ENCODE peak calls at places on chromosomes 12 and 14, in four cellular contexts. V is psoas muscle, K is body of pancreas, W is aorta. J is an unnamed sample.

GRCh38 chr14:27366596-27366995 is 768.8 kb upstream of the NOVA1 start:
- DNase-seq in K (no peak), V (no peak), W (no peak), J (no peak)

GRCh38 chr12:51430196-51430895 is 5.7 kb downstream of the SLC4A8 start:
- DNase-seq in K (peak; percentile 40), W (no peak), V (no peak), J (no peak)

GRCh38 chr12:132548430-132549058 is 58.6 kb downstream of the FBRSL1 start:
- DNase-seq in K (no peak), W (no peak), V (no peak), J (no peak)

GRCh38 chr14:83164016-83164415 is 1630.4 kb upstream of the SEL1L start:
- DNase-seq in W (no peak), V (no peak), K (no peak), J (no peak)

GRCh38 chr14:76769636-76770292 is 8.5 kb downstream of the VASH1 start:
- DNase-seq in K (no peak), V (no peak), W (peak; percentile 40), J (no peak)

GRCh38 chr12:4566474-4566873 is 4.5 kb downstream of the DYRK4 start:
- DNase-seq in K (no peak), W (no peak), V (no peak), J (no peak)

GRCh38 chr12:59086124-59086523 is 165.8 kb upstream of the LRIG3 start:
- DNase-seq in W (no peak), V (no peak), K (no peak), J (no peak)

GRCh38 chr14:94421316-94421715 is 31.3 kb downstream of the SERPINA11 start:
- DNase-seq in V (no peak), W (no peak), K (no peak), J (no peak)

GRCh38 chr12:21526053-21526452 is at the start of gene SPX:
- DNase-seq in V (no peak), K (no peak), W (no peak), J (no peak)

GRCh38 chr12:58920102-58920955 is at the start of gene LRIG3:
- DNase-seq in W (peak; percentile 92), K (peak; percentile 94), V (peak; percentile 91), J (peak; percentile 92)

GRCh38 chr12:1576410-1577240 is 17.8 kb downstream of the FBXL14 start:
- DNase-seq in V (no peak), W (peak; percentile 61), K (peak; percentile 45), J (peak; percentile 29)

GRCh38 chr14:64628940-64629403 is 75.3 kb upstream of the PLEKHG3 start:
- DNase-seq in W (no peak), K (no peak), V (no peak), J (no peak)

GRCh38 chr14:101876539-101876938 is 87.8 kb upstream of the DYNC1H1 start:
- DNase-seq in W (peak; percentile 88), V (peak; percentile 62), K (peak; percentile 54), J (no peak)

GRCh38 chr14:96281486-96281885 is 25.5 kb downstream of the BDKRB1 start:
- DNase-seq in W (no peak), V (no peak), K (no peak), J (no peak)

GRCh38 chr14:34211732-34212131 is 250.3 kb downstream of the SPTSSA start:
- DNase-seq in V (no peak), W (no peak), K (no peak), J (no peak)

DNA sequence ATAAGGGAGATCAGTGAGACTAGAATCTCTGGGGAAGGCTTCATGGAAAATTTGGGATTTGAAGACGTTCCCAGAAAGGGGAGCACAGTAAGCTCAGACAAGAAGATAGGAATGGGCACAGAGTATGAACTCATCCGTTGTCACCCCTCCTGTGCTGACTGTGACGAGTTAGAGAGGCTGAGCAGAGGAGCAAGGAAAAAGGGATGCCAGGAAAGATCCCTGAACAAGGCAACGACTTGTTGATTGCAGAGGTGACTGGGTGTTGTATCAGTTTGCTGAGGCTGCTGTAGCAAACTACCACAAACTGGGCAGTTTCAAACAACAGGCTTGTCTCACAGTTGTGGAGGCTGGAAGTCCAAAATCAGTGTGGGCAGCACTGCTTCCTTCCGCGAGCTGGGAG is 5.9 kb upstream of the GPD1 start:
- DNase-seq in V (no peak), W (no peak), K (no peak), J (no peak)
- H3K36me3 ChIP-seq in V (peaks cover 78% of the 10 kb centered on the region), W (peaks cover 7% of the 10 kb centered on the region), K (peaks cover 58% of the 10 kb centered on the region), J (peaks cover 77% of the 10 kb centered on the region)

GRCh38 chr12:47407730-47408129 is 298.1 kb downstream of the RPAP3 start:
- DNase-seq in W (no peak), V (no peak), K (no peak), J (no peak)
- H3K27ac ChIP-seq in W (peak overlapping the region; percentile 9), V (no peak overlapping the region), K (no peak overlapping the region), J (no peak overlapping the region)

DNA sequence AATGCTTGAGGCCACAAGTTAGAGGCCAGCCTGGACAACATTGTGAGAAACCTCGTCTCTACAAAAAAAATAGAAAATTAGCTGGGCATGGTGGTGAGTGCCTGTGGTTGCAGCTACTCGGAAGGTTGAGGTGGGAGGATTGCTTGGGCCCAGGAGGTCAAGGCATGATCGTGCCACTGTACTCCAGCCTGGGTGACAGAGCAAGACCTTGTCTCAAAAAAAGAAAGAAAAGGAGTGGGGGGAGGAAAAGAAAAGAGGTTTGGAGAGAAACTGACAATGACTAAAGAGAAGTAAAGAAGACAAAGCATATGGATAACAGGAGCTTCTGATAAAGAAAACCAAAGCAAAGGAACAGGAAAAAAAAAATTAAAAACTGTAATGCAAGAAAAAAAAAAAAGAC is 37.4 kb upstream of the SELPLG start:
- DNase-seq in K (no peak), V (no peak), W (no peak), J (no peak)
- H3K36me3 ChIP-seq in K (no peaks in the 10 kb centered on the region), V (peaks cover 34% of the 10 kb centered on the region), W (peaks cover 4% of the 10 kb centered on the region), J (peaks cover 16% of the 10 kb centered on the region)

GRCh38 chr12:93740721-93741120 is 63.5 kb downstream of the CRADD start:
- DNase-seq in W (no peak), V (no peak), K (no peak), J (no peak)
- H3K27ac ChIP-seq in W (no peak overlapping the region), V (peak overlapping the region; percentile 75), K (peak overlapping the region; percentile 87), J (no peak overlapping the region)

GRCh38 chr12:49651855-49652254 is 28.5 kb downstream of the PRPF40B start:
- DNase-seq in V (no peak), K (no peak), W (no peak), J (no peak)

GRCh38 chr12:49648722-49649032 is 25.3 kb downstream of the PRPF40B start:
- DNase-seq in W (no peak), V (no peak), K (no peak), J (no peak)

GRCh38 chr12:49647827-49648721 is 24.7 kb downstream of the PRPF40B start:
- DNase-seq in V (no peak), W (no peak), K (no peak), J (no peak)

GRCh38 chr12:49649445-49649844 is 26.1 kb downstream of the PRPF40B start:
- DNase-seq in W (no peak), K (no peak), V (no peak), J (no peak)

DNA sequence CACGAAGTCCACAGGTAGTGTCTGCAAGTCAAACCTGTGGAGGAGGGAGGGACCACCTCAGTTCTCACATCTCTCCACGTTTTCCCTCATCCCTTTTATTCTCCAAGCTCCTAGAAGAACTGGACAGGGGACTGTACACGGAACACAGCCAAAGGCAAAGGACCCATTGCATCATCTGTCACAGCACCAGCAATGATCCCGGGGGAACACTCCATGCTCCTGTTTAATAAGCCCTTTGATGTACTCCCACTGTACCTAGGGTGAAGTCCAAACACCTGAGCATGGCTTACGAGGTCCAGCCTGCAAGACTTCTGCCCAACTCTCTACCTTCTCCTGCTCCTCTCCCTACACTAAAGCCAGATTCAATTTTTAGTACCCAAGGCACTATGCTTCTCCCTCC is 26.5 kb downstream of the PRPF40B start:
- DNase-seq in K (no peak), V (no peak), W (no peak), J (no peak)
- H3K36me3 ChIP-seq in K (no peaks in the 10 kb centered on the region), V (peaks cover 68% of the 10 kb centered on the region), W (no peaks in the 10 kb centered on the region), J (peaks cover 45% of the 10 kb centered on the region)

GRCh38 chr12:56102683-56103065 is 1.7 kb upstream of the PA2G4 start:
- DNase-seq in K (no peak), W (no peak), V (no peak), J (no peak)
- H3K27ac ChIP-seq in K (no peak overlapping the region), W (no peak overlapping the region), V (no peak overlapping the region), J (no peak overlapping the region)

GRCh38 chr12:24972078-24972477 is 23.2 kb upstream of the BCAT1 start:
- DNase-seq in K (no peak), W (no peak), V (no peak), J (no peak)
- H3K36me3 ChIP-seq in K (no peaks in the 10 kb centered on the region), W (no peaks in the 10 kb centered on the region), V (no peaks in the 10 kb centered on the region), J (no peaks in the 10 kb centered on the region)

GRCh38 chr14:28577711-28578131 is 188.9 kb upstream of the FOXG1 start:
- DNase-seq in W (no peak), V (no peak), K (no peak), J (peak; percentile 51)
- H3K27ac ChIP-seq in W (no peak overlapping the region), V (no peak overlapping the region), K (no peak overlapping the region), J (peak overlapping the region; percentile 30)

J was measured in SJCRH30.